ENCODE peak calls at places on chromosomes 13 and 19, in five cellular contexts. One of them, this sample, is unnamed.

GRCh38 chr19:46862974-46863632 is 2.3 kb downstream of the ARHGAP35 start:
- DNase-seq in H1: no peak
- DNase-seq in HepG2: no peak
- DNase-seq in NT2/D1: no peak
- DNase-seq in GM12878: no peak
- DNase-seq in this sample: no peak

GRCh38 chr13:31824705-31825512 is 85.6 kb downstream of the RXFP2 start:
- DNase-seq in H1: no peak
- DNase-seq in HepG2: no peak
- DNase-seq in NT2/D1: no peak
- DNase-seq in GM12878: peak; percentile 13
- DNase-seq in this sample: no peak

GRCh38 chr19:5593963-5594255 is 26.2 kb upstream of the TINCR start:
- DNase-seq in H1: no peak
- DNase-seq in HepG2: no peak
- DNase-seq in NT2/D1: no peak
- DNase-seq in GM12878: no peak
- DNase-seq in this sample: no peak

GRCh38 chr13:94160875-94161274 is 318.6 kb downstream of the DCT start:
- DNase-seq in H1: no peak
- DNase-seq in HepG2: no peak
- DNase-seq in NT2/D1: no peak
- DNase-seq in GM12878: no peak
- DNase-seq in this sample: no peak

GRCh38 chr19:14577885-14578427 is 4.9 kb upstream of the CLEC17A start:
- DNase-seq in H1: no peak
- DNase-seq in HepG2: no peak
- DNase-seq in NT2/D1: no peak
- DNase-seq in GM12878: peak; percentile 53
- DNase-seq in this sample: no peak

GRCh38 chr13:28744091-28744536 is 25.3 kb upstream of the SLC46A3 start:
- DNase-seq in H1: peak; percentile 44
- DNase-seq in HepG2: no peak
- DNase-seq in NT2/D1: no peak
- DNase-seq in GM12878: no peak
- DNase-seq in this sample: no peak

GRCh38 chr13:59874973-59875372 is 288.8 kb downstream of the DIAPH3 start:
- DNase-seq in H1: no peak
- DNase-seq in HepG2: no peak
- DNase-seq in NT2/D1: no peak
- DNase-seq in GM12878: no peak
- DNase-seq in this sample: no peak

GRCh38 chr13:100833427-100833826 is 158.8 kb upstream of the TMTC4 start:
- DNase-seq in H1: no peak
- DNase-seq in HepG2: no peak
- DNase-seq in NT2/D1: no peak
- DNase-seq in GM12878: no peak
- DNase-seq in this sample: no peak

GRCh38 chr13:89925107-89925506 is 1422.4 kb upstream of the MIR17HG start:
- DNase-seq in H1: no peak
- DNase-seq in HepG2: peak; percentile 32
- DNase-seq in NT2/D1: no peak
- DNase-seq in GM12878: no peak
- DNase-seq in this sample: peak; percentile 63

DNA sequence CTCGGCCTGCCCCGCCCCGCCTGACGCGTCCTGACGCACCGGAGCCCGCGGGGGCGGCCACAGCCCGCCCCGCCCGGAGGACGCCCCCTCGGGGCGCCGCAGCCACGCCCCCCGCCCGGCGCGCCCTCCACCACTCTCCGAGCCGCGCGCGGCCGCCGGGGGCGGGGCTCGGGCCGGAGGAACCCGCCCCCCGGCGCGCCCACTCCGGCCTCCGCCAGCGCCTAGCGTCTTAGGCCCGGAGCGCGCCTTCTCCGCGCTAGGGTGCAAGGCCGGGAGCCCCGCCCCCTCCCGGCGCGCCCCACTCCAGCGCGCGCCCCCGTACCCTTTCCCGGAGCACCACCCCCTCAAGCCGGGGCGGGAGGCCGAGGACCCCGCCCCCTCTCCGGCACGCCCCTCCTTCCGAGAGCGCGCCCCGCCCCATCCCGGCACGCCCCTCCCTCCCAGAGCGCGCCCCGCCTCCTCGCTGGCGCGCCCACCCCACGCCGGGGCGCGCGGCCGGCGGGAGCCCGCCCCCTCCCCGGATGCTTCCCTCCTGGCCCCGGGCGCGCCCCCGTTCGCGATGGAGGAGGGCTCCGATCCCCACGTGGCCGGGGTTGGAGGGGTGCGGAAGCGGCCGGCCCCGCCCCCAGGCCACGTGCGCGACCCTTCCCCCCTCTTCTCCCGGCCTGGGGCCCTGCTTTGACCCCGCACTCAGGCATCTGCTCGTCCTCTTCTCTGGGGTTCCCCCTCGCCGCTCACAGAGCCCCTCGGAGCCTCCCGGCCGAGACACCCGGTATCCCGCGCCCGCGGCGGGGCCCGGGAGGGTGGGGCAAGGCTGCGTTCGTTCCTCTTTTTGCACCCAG is 480 bp upstream of the KLF16 start:
- DNase-seq in H1: peak; percentile 94
- DNase-seq in HepG2: peak; percentile 85
- DNase-seq in NT2/D1: peak; percentile 89
- DNase-seq in GM12878: peak; percentile 45
- DNase-seq in this sample: peak; percentile 92
- TF ChIP-seq SUZ12 in H1: no peak
- TF ChIP-seq SUZ12 in HepG2: no peak
- TF ChIP-seq SUZ12 in NT2/D1: no peak
- TF ChIP-seq SUZ12 in GM12878: no peak
- TF ChIP-seq SUZ12 in this sample: no peak

GRCh38 chr19:52369463-52370340 is at the start of gene ZNF880:
- DNase-seq in H1: peak; percentile 69
- DNase-seq in HepG2: no peak
- DNase-seq in NT2/D1: peak; percentile 79
- DNase-seq in GM12878: peak; percentile 38
- DNase-seq in this sample: peak; percentile 50
- TF ChIP-seq SUZ12 in H1: no peak
- TF ChIP-seq SUZ12 in HepG2: no peak
- TF ChIP-seq SUZ12 in NT2/D1: no peak
- TF ChIP-seq SUZ12 in GM12878: no peak
- TF ChIP-seq SUZ12 in this sample: no peak

GRCh38 chr13:99808786-99809185 is 162.8 kb downstream of the ZIC5 start:
- DNase-seq in H1: no peak
- DNase-seq in HepG2: no peak
- DNase-seq in NT2/D1: no peak
- DNase-seq in GM12878: no peak
- DNase-seq in this sample: no peak
- TF ChIP-seq SUZ12 in H1: no peak
- TF ChIP-seq SUZ12 in HepG2: no peak
- TF ChIP-seq SUZ12 in NT2/D1: no peak
- TF ChIP-seq SUZ12 in GM12878: no peak
- TF ChIP-seq SUZ12 in this sample: no peak

GRCh38 chr19:43704002-43704705 is 11.7 kb upstream of the IRGC start:
- DNase-seq in H1: no peak
- DNase-seq in HepG2: peak; percentile 61
- DNase-seq in NT2/D1: no peak
- DNase-seq in GM12878: no peak
- DNase-seq in this sample: no peak
- TF ChIP-seq SUZ12 in H1: no peak
- TF ChIP-seq SUZ12 in HepG2: no peak
- TF ChIP-seq SUZ12 in NT2/D1: no peak
- TF ChIP-seq SUZ12 in GM12878: no peak
- TF ChIP-seq SUZ12 in this sample: no peak

DNA sequence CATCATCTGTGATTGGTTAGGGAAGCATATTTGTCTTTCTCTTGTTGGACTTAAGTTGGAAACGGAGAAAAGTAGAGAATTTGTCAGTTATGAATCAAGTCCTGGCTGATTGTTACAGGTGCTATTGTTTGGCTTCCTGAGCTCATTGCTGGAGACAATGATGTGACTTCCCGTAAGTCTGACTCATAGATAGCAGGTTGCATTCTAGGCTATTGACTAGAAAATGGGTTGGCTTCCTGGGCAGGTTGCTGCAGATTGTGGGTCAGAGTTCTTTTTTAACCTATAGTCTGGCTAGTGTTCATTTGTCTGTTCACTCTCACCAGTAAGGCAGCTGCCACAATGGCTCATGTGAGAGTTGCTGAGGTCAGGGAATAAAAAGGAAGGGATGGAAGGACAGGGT is 101.5 kb downstream of the CCNA1 start:
- DNase-seq in H1: no peak
- DNase-seq in HepG2: no peak
- DNase-seq in NT2/D1: no peak
- DNase-seq in GM12878: no peak
- DNase-seq in this sample: no peak
- TF ChIP-seq SUZ12 in H1: no peak
- TF ChIP-seq SUZ12 in HepG2: no peak
- TF ChIP-seq SUZ12 in NT2/D1: no peak
- TF ChIP-seq SUZ12 in GM12878: no peak
- TF ChIP-seq SUZ12 in this sample: no peak

This sample was measured in HEK293T.